ENCODE peak calls at places on chromosomes 5 and 9, in five cellular contexts. One of them, this sample, is unnamed. For H3K79me2, the result is how much of the 10 kb centered on the place peaks cover.

GRCh38 chr5:56415356-56415765 is 182.2 kb upstream of the ANKRD55 start:
- DNase-seq in astrocyte: peak
- DNase-seq in GM23338: no peak
- DNase-seq in hepatocyte: peak
- DNase-seq in neural progenitor cell: no peak
- DNase-seq in this sample: no peak

GRCh38 chr5:121628783-121629182 is 222.9 kb upstream of the FTMT start:
- DNase-seq in astrocyte: no peak
- DNase-seq in GM23338: no peak
- DNase-seq in hepatocyte: no peak
- DNase-seq in neural progenitor cell: no peak
- DNase-seq in this sample: no peak

GRCh38 chr9:22041792-22042191 is 32.7 kb upstream of the CDKN2B start:
- DNase-seq in astrocyte: peak
- DNase-seq in GM23338: peak
- DNase-seq in hepatocyte: peak
- DNase-seq in neural progenitor cell: no peak
- DNase-seq in this sample: no peak

GRCh38 chr5:138110266-138110963 is 26.6 kb downstream of the WNT8A start:
- DNase-seq in astrocyte: peak
- DNase-seq in GM23338: peak
- DNase-seq in hepatocyte: no peak
- DNase-seq in neural progenitor cell: peak
- DNase-seq in this sample: peak

GRCh38 chr5:160649304-160649703 is 202.7 kb downstream of the ATP10B start:
- DNase-seq in astrocyte: no peak
- DNase-seq in GM23338: peak
- DNase-seq in hepatocyte: peak
- DNase-seq in neural progenitor cell: peak
- DNase-seq in this sample: no peak

GRCh38 chr9:5698004-5698403 is 69.1 kb downstream of the RIC1 start:
- DNase-seq in astrocyte: peak
- DNase-seq in GM23338: no peak
- DNase-seq in hepatocyte: no peak
- DNase-seq in neural progenitor cell: no peak
- DNase-seq in this sample: no peak

GRCh38 chr5:30030110-30030509 is 1163.4 kb upstream of the CDH6 start:
- DNase-seq in astrocyte: no peak
- DNase-seq in GM23338: no peak
- DNase-seq in hepatocyte: no peak
- DNase-seq in neural progenitor cell: no peak
- DNase-seq in this sample: no peak

GRCh38 chr5:169581580-169582227 is 1.9 kb upstream of the SPDL1 start:
- DNase-seq in astrocyte: no peak
- DNase-seq in GM23338: peak
- DNase-seq in hepatocyte: peak
- DNase-seq in neural progenitor cell: peak
- DNase-seq in this sample: peak

GRCh38 chr5:141877478-141878185 is 578 bp downstream of the PCDH1 start:
- DNase-seq in astrocyte: no peak
- DNase-seq in GM23338: no peak
- DNase-seq in hepatocyte: peak
- DNase-seq in neural progenitor cell: peak
- DNase-seq in this sample: peak

GRCh38 chr9:115847245-115847644 is 306.3 kb upstream of the PAPPA start:
- DNase-seq in astrocyte: peak
- DNase-seq in GM23338: no peak
- DNase-seq in hepatocyte: no peak
- DNase-seq in neural progenitor cell: no peak
- DNase-seq in this sample: peak

GRCh38 chr5:32767948-32768427 is 56.9 kb downstream of the NPR3 start:
- DNase-seq in astrocyte: peak
- DNase-seq in GM23338: no peak
- DNase-seq in hepatocyte: peak
- DNase-seq in neural progenitor cell: no peak
- DNase-seq in this sample: peak

GRCh38 chr5:141646026-141646425 is 5.2 kb downstream of the FCHSD1 start:
- DNase-seq in astrocyte: no peak
- DNase-seq in GM23338: no peak
- DNase-seq in hepatocyte: no peak
- DNase-seq in neural progenitor cell: no peak
- DNase-seq in this sample: no peak

GRCh38 chr5:32852535-32852934 is 141.4 kb downstream of the NPR3 start:
- DNase-seq in astrocyte: peak
- DNase-seq in GM23338: peak
- DNase-seq in hepatocyte: peak
- DNase-seq in neural progenitor cell: peak
- DNase-seq in this sample: peak

GRCh38 chr9:131148966-131149677 is 23.7 kb downstream of the NUP214 start:
- DNase-seq in astrocyte: no peak
- DNase-seq in GM23338: peak
- DNase-seq in hepatocyte: no peak
- DNase-seq in neural progenitor cell: no peak
- DNase-seq in this sample: no peak

GRCh38 chr5:34656001-34656699 is at the start of gene RAI14:
- DNase-seq in astrocyte: peak
- DNase-seq in GM23338: peak
- DNase-seq in hepatocyte: peak
- DNase-seq in neural progenitor cell: peak
- DNase-seq in this sample: peak

GRCh38 chr5:115815693-115816225 is 700 bp downstream of the CDO1 start:
- DNase-seq in astrocyte: peak
- DNase-seq in GM23338: peak
- DNase-seq in hepatocyte: peak
- DNase-seq in neural progenitor cell: peak
- DNase-seq in this sample: no peak

GRCh38 chr5:61018102-61018501 is 73.1 kb downstream of the NDUFAF2 start:
- DNase-seq in astrocyte: peak
- DNase-seq in GM23338: no peak
- DNase-seq in hepatocyte: no peak
- DNase-seq in neural progenitor cell: no peak
- DNase-seq in this sample: no peak

GRCh38 chr5:21649969-21650368 is 1203.2 kb downstream of the CDH12 start:
- DNase-seq in astrocyte: no peak
- DNase-seq in GM23338: no peak
- DNase-seq in hepatocyte: no peak
- DNase-seq in neural progenitor cell: no peak
- DNase-seq in this sample: no peak

GRCh38 chr5:168159425-168159824 is 132.0 kb upstream of the WWC1 start:
- DNase-seq in astrocyte: no peak
- DNase-seq in GM23338: peak
- DNase-seq in hepatocyte: peak
- DNase-seq in neural progenitor cell: peak
- DNase-seq in this sample: no peak

GRCh38 chr5:150065346-150065745 is 21.0 kb downstream of the CSF1R start:
- DNase-seq in astrocyte: peak
- DNase-seq in GM23338: peak
- DNase-seq in hepatocyte: no peak
- DNase-seq in neural progenitor cell: no peak
- DNase-seq in this sample: peak

GRCh38 chr9:120946259-120946658 is 19.7 kb upstream of the TRAF1 start:
- DNase-seq in astrocyte: peak
- DNase-seq in GM23338: no peak
- DNase-seq in hepatocyte: no peak
- DNase-seq in neural progenitor cell: no peak
- DNase-seq in this sample: no peak

GRCh38 chr5:88786217-88786560 is 96.8 kb downstream of the MEF2C start:
- DNase-seq in astrocyte: peak
- DNase-seq in GM23338: no peak
- DNase-seq in hepatocyte: peak
- DNase-seq in neural progenitor cell: no peak
- DNase-seq in this sample: no peak

GRCh38 chr9:103319979-103320378 is 324.8 kb downstream of the CYLC2 start:
- DNase-seq in astrocyte: no peak
- DNase-seq in GM23338: no peak
- DNase-seq in hepatocyte: no peak
- DNase-seq in neural progenitor cell: no peak
- DNase-seq in this sample: no peak

GRCh38 chr5:41524174-41524573 is 13.8 kb upstream of the PLCXD3 start:
- DNase-seq in astrocyte: no peak
- DNase-seq in GM23338: peak
- DNase-seq in hepatocyte: no peak
- DNase-seq in neural progenitor cell: peak
- DNase-seq in this sample: no peak

GRCh38 chr9:103942652-103943051 is 151.5 kb upstream of the SMC2 start:
- DNase-seq in astrocyte: no peak
- DNase-seq in GM23338: no peak
- DNase-seq in hepatocyte: no peak
- DNase-seq in neural progenitor cell: no peak
- DNase-seq in this sample: no peak

GRCh38 chr9:128102861-128103588 is 24.5 kb downstream of the PTGES2 start:
- DNase-seq in astrocyte: no peak
- DNase-seq in GM23338: no peak
- DNase-seq in hepatocyte: peak
- DNase-seq in neural progenitor cell: no peak
- DNase-seq in this sample: peak

GRCh38 chr9:117247271-117247670 is 167.6 kb downstream of the ASTN2 start:
- DNase-seq in astrocyte: no peak
- DNase-seq in GM23338: peak
- DNase-seq in hepatocyte: peak
- DNase-seq in neural progenitor cell: peak
- DNase-seq in this sample: no peak

GRCh38 chr9:102974530-102974929 is 20.6 kb upstream of the CYLC2 start:
- DNase-seq in astrocyte: no peak
- DNase-seq in GM23338: no peak
- DNase-seq in hepatocyte: no peak
- DNase-seq in neural progenitor cell: no peak
- DNase-seq in this sample: no peak

GRCh38 chr5:106637275-106637674 is 1033.5 kb downstream of the EFNA5 start:
- DNase-seq in astrocyte: peak
- DNase-seq in GM23338: no peak
- DNase-seq in hepatocyte: no peak
- DNase-seq in neural progenitor cell: no peak
- DNase-seq in this sample: no peak

GRCh38 chr5:2897276-2897990 is 146.0 kb upstream of the IRX2 start:
- DNase-seq in astrocyte: no peak
- DNase-seq in GM23338: no peak
- DNase-seq in hepatocyte: no peak
- DNase-seq in neural progenitor cell: no peak
- DNase-seq in this sample: peak

GRCh38 chr5:50767588-50767987 is 101.2 kb downstream of the PARP8 start:
- DNase-seq in astrocyte: peak
- DNase-seq in GM23338: no peak
- DNase-seq in hepatocyte: no peak
- DNase-seq in neural progenitor cell: no peak
- DNase-seq in this sample: no peak

GRCh38 chr5:166992874-166993722 is 1298.3 kb upstream of the WWC1 start:
- DNase-seq in astrocyte: peak
- DNase-seq in GM23338: peak
- DNase-seq in hepatocyte: no peak
- DNase-seq in neural progenitor cell: peak
- DNase-seq in this sample: no peak
- H2AFZ ChIP-seq in astrocyte: no peak
- H2AFZ ChIP-seq in GM23338: peak
- H2AFZ ChIP-seq in hepatocyte: no peak
- H2AFZ ChIP-seq in neural progenitor cell: no peak
- H2AFZ ChIP-seq in this sample: no peak

GRCh38 chr5:177547736-177548135 is 6.6 kb downstream of the FAM193B start:
- DNase-seq in astrocyte: no peak
- DNase-seq in GM23338: no peak
- DNase-seq in hepatocyte: no peak
- DNase-seq in neural progenitor cell: no peak
- DNase-seq in this sample: peak

GRCh38 chr5:177550120-177550519 is 4.2 kb downstream of the FAM193B start:
- DNase-seq in astrocyte: no peak
- DNase-seq in GM23338: no peak
- DNase-seq in hepatocyte: no peak
- DNase-seq in neural progenitor cell: no peak
- DNase-seq in this sample: peak

GRCh38 chr5:177542816-177543472 is 11.4 kb downstream of the FAM193B start:
- DNase-seq in astrocyte: no peak
- DNase-seq in GM23338: no peak
- DNase-seq in hepatocyte: no peak
- DNase-seq in neural progenitor cell: peak
- DNase-seq in this sample: no peak

GRCh38 chr5:177545487-177546261 is 8.7 kb downstream of the FAM193B start:
- DNase-seq in astrocyte: peak
- DNase-seq in GM23338: no peak
- DNase-seq in hepatocyte: peak
- DNase-seq in neural progenitor cell: no peak
- DNase-seq in this sample: peak

GRCh38 chr5:177546262-177546741 is 8.1 kb downstream of the FAM193B start:
- DNase-seq in astrocyte: peak
- DNase-seq in GM23338: no peak
- DNase-seq in hepatocyte: peak
- DNase-seq in neural progenitor cell: no peak
- DNase-seq in this sample: peak
- H3K79me2 ChIP-seq in astrocyte: half or more
- H3K79me2 ChIP-seq in GM23338: half or more
- H3K79me2 ChIP-seq in hepatocyte: half or more
- H3K79me2 ChIP-seq in neural progenitor cell: half or more
- H3K79me2 ChIP-seq in this sample: half or more

DNA sequence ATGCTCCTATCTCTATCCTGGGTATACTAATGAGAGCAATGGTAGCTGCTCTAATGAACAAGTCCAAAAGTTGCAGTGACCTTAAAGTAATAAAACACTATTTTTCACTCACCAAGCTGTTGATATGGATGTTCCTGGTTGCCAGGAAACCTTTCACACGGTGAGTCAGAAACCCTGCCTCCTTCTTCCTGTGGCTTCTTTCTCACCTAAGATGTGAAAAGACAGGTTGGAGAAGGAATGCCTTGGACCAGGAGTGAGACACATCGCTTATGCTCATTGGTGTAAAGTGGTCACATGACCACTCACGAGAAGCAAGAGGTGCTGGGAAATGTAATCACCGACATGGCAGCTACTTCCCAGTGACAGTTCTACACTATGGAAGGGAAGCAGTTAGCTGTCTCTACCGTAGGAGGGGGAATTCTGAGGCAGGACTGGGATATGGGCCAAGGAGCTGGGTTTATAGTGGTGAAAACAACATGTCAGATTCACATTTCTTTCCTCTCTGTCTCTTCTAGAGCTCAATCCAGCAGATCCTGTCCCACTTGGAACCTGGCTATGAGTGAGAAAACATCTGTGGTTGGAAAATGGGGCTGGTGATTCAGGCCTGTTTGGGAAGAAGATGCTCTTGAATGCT is 320.4 kb upstream of the KLF4 start:
- DNase-seq in astrocyte: peak
- DNase-seq in GM23338: no peak
- DNase-seq in hepatocyte: peak
- DNase-seq in neural progenitor cell: no peak
- DNase-seq in this sample: no peak
- H3K27ac ChIP-seq in astrocyte: no peak
- H3K27ac ChIP-seq in GM23338: no peak
- H3K27ac ChIP-seq in hepatocyte: no peak
- H3K27ac ChIP-seq in neural progenitor cell: no peak
- H3K27ac ChIP-seq in this sample: peak

DNA sequence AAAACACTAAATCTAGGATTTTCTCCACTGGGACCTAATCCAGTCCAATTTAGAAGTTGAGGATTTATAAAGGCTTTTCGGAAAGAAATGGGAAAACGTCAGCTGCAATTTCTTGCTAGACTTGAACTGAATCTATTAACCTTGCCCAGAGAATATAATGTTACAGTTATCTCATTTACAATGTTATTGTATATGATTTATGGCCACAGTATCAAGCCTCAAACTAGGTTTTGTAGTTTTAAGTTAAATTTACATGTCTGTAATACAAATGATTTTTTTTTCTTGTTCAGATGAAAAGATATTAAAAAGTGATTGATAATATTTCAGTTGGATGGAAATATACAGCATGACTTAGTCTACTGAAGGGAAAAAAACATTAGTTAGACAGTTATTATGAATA is 524.2 kb upstream of the GRAMD2B start:
- DNase-seq in astrocyte: no peak
- DNase-seq in GM23338: no peak
- DNase-seq in hepatocyte: no peak
- DNase-seq in neural progenitor cell: no peak
- DNase-seq in this sample: no peak
- H2AFZ ChIP-seq in astrocyte: no peak
- H2AFZ ChIP-seq in GM23338: no peak
- H2AFZ ChIP-seq in hepatocyte: no peak
- H2AFZ ChIP-seq in neural progenitor cell: no peak
- H2AFZ ChIP-seq in this sample: no peak

This sample was measured in osteoblast.